ENCODE peak calls at places on chromosomes 16 and 17, in four cellular contexts. W is NCI-H1436, T is non-pigmented ciliary epithelial cell, Z is foreskin keratinocyte. Y is an unnamed sample.

GRCh38 chr16:11316331-11317015 is 28.8 kb upstream of the RMI2 start:
- DNase-seq in W (no peak), T (no peak), Z (no peak), Y (no peak)

GRCh38 chr17:17669851-17670232 is 11.4 kb upstream of the RAI1 start:
- DNase-seq in W (no peak), T (no peak), Z (no peak), Y (no peak)

GRCh38 chr17:60094754-60095153 is 16.0 kb upstream of the HEATR6 start:
- DNase-seq in W (no peak), T (no peak), Z (no peak), Y (no peak)

GRCh38 chr17:43442711-43443110 is 41.1 kb upstream of the DHX8 start:
- DNase-seq in W (no peak), T (no peak), Z (peak), Y (no peak)

GRCh38 chr16:30660424-30661251 is 2.4 kb downstream of the FBRS start:
- DNase-seq in W (no peak), T (no peak), Z (no peak), Y (no peak)

GRCh38 chr16:68235105-68235881 is 634 bp downstream of the ESRP2 start:
- DNase-seq in W (no peak), T (no peak), Z (peak), Y (no peak)

GRCh38 chr17:48025904-48026502 is 11.6 kb downstream of the COPZ2 start:
- DNase-seq in W (no peak), T (no peak), Z (no peak), Y (no peak)

GRCh38 chr17:15412606-15413005 is 54.8 kb downstream of the CDRT4 start:
- DNase-seq in W (no peak), T (no peak), Z (no peak), Y (no peak)

GRCh38 chr16:25126820-25127232 is 15.3 kb downstream of the LCMT1 start:
- DNase-seq in W (peak), T (peak), Z (peak), Y (peak)

GRCh38 chr16:4624827-4625616 is 396 bp downstream of the MGRN1 start:
- DNase-seq in W (no peak), T (no peak), Z (no peak), Y (no peak)

GRCh38 chr17:17564896-17565295 is 26.6 kb downstream of the PEMT start:
- DNase-seq in W (no peak), T (no peak), Z (no peak), Y (no peak)

GRCh38 chr16:70331091-70331490 is 15.6 kb upstream of the DDX19A start:
- DNase-seq in W (no peak), T (no peak), Z (no peak), Y (no peak)

GRCh38 chr16:4347765-4348509 is 3.2 kb downstream of the PAM16 start:
- DNase-seq in W (no peak), T (no peak), Z (no peak), Y (no peak)

GRCh38 chr17:68491381-68491849 is 20.8 kb upstream of the PRKAR1A start:
- DNase-seq in W (no peak), T (no peak), Z (no peak), Y (no peak)

GRCh38 chr16:50666658-50667496 is 14.2 kb downstream of the SNX20 start:
- DNase-seq in W (no peak), T (no peak), Z (no peak), Y (no peak)

GRCh38 chr17:51527230-51527982 is 267.1 kb downstream of the UTP18 start:
- DNase-seq in W (no peak), T (no peak), Z (no peak), Y (no peak)

GRCh38 chr16:49716268-49716667 is 139.6 kb downstream of the ZNF423 start:
- DNase-seq in W (no peak), T (no peak), Z (no peak), Y (no peak)

GRCh38 chr17:15233022-15233805 is 31.9 kb downstream of the PMP22 start:
- DNase-seq in W (no peak), T (no peak), Z (peak), Y (peak)

Y was measured in epithelial cell of prostate.